ENCODE peak calls at places on chromosomes 16 and 17, in seven cellular contexts. P, G, Z, I, D, S and X are unnamed samples.

GRCh38 chr17:67056746-67057490 is 12.6 kb downstream of the CACNG1 start:
- DNase-seq in P (no peak), G (no peak), Z (no peak), I (no peak), D (no peak), S (no peak), X (no peak)

GRCh38 chr17:42111901-42112551 is 488 bp downstream of the DHX58 start:
- DNase-seq in P (no peak), G (no peak), Z (no peak), I (no peak), D (peak; percentile 57), S (peak; percentile 75), X (no peak)

GRCh38 chr17:31534223-31534888 is 142.9 kb downstream of the RAB11FIP4 start:
- DNase-seq in P (no peak), G (no peak), Z (no peak), I (no peak), D (peak; percentile 65), S (no peak), X (no peak)

GRCh38 chr16:27470567-27471431 is 68.8 kb downstream of the IL21R start:
- DNase-seq in P (no peak), G (peak; percentile 62), Z (no peak), I (peak; percentile 36), D (peak; percentile 31), S (no peak), X (peak; percentile 56)

GRCh38 chr16:72291531-72291981 is 119.6 kb upstream of the PMFBP1 start:
- DNase-seq in P (peak; percentile 11), G (no peak), Z (no peak), I (no peak), D (peak; percentile 95), S (no peak), X (no peak)

GRCh38 chr17:35536664-35537160 is 766 bp downstream of the SLFN12L start:
- DNase-seq in P (no peak), G (no peak), Z (no peak), I (no peak), D (no peak), S (no peak), X (no peak)

GRCh38 chr16:59601452-59601851 is 867.3 kb upstream of the GOT2 start:
- DNase-seq in P (no peak), G (no peak), Z (no peak), I (no peak), D (no peak), S (no peak), X (no peak)

GRCh38 chr17:39195568-39196160 is 1.8 kb downstream of the CACNB1 start:
- DNase-seq in P (no peak), G (no peak), Z (no peak), I (no peak), D (peak; percentile 49), S (peak; percentile 80), X (no peak)

GRCh38 chr16:71540-72341 is 690 bp downstream of the RHBDF1 start:
- DNase-seq in P (no peak), G (peak; percentile 64), Z (peak; percentile 86), I (no peak), D (peak; percentile 68), S (peak; percentile 81), X (no peak)

GRCh38 chr17:64240261-64240740 is 22.8 kb downstream of the TEX2 start:
- DNase-seq in P (no peak), G (no peak), Z (no peak), I (no peak), D (no peak), S (no peak), X (no peak)

GRCh38 chr16:79915264-79916160 is 315.0 kb upstream of the MAF start:
- DNase-seq in P (no peak), G (no peak), Z (no peak), I (no peak), D (no peak), S (no peak), X (no peak)

GRCh38 chr16:2953706-2954105 is 10.4 kb upstream of the KREMEN2 start:
- DNase-seq in P (peak; percentile 57), G (no peak), Z (no peak), I (no peak), D (no peak), S (no peak), X (peak; percentile 83)

GRCh38 chr17:21125862-21126261 is 902 bp upstream of the DHRS7B start:
- DNase-seq in P (no peak), G (no peak), Z (no peak), I (no peak), D (no peak), S (no peak), X (no peak)

GRCh38 chr17:62754696-62755095 is 53.4 kb downstream of the MARCHF10 start:
- DNase-seq in P (no peak), G (no peak), Z (no peak), I (no peak), D (peak; percentile 62), S (no peak), X (no peak)

GRCh38 chr17:62757518-62757951 is 50.6 kb downstream of the MARCHF10 start:
- DNase-seq in P (peak; percentile 74), G (peak; percentile 37), Z (no peak), I (no peak), D (peak; percentile 61), S (no peak), X (no peak)

GRCh38 chr17:62753562-62753961 is 54.6 kb downstream of the MARCHF10 start:
- DNase-seq in P (no peak), G (no peak), Z (no peak), I (no peak), D (no peak), S (no peak), X (no peak)

GRCh38 chr17:62756198-62756597 is 51.9 kb downstream of the MARCHF10 start:
- DNase-seq in P (no peak), G (no peak), Z (no peak), I (no peak), D (no peak), S (no peak), X (no peak)

GRCh38 chr17:62755139-62755851 is 52.8 kb downstream of the MARCHF10 start:
- DNase-seq in P (peak; percentile 29), G (no peak), Z (no peak), I (no peak), D (peak; percentile 80), S (no peak), X (no peak)
- TF ChIP-seq CTCF in P (peak; percentile 39), G (no peak), Z (no peak), I (no peak), D (no peak), S (no peak), X (no peak)

GRCh38 chr16:87968541-87968940 is 17.3 kb downstream of the BANP start:
- DNase-seq in P (no peak), G (no peak), Z (no peak), I (no peak), D (no peak), S (no peak), X (no peak)

GRCh38 chr16:87974190-87974589 is 23.0 kb downstream of the BANP start:
- DNase-seq in P (no peak), G (no peak), Z (no peak), I (no peak), D (no peak), S (no peak), X (no peak)

GRCh38 chr16:87970206-87970605 is 19.0 kb downstream of the BANP start:
- DNase-seq in P (no peak), G (no peak), Z (no peak), I (no peak), D (peak; percentile 49), S (no peak), X (no peak)

GRCh38 chr16:87973721-87974120 is 22.5 kb downstream of the BANP start:
- DNase-seq in P (no peak), G (no peak), Z (no peak), I (no peak), D (no peak), S (no peak), X (no peak)

DNA sequence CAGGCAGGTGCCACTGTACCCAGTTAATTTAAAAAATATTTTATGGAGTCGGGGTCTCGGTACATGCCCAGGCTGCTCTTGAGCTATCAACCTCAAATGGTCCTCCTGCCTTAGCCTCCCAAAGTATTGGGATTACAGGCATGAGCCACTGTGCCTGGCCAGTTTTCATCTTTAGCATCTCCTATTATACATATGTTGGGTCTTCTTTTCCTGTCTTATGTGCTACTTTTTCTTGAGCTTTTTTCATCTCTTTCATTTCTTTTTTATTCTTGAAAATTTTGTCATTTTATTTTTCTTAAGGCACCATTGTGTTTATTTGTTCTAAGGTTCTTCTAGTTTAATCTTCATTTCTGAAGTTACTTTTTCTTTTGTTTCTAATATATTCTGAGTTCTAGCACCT is 20.7 kb downstream of the BANP start:
- DNase-seq in P (no peak), G (no peak), Z (no peak), I (no peak), D (no peak), S (no peak), X (no peak)
- TF ChIP-seq CTCF in P (no peak), G (no peak), Z (no peak), I (no peak), D (no peak), S (no peak), X (no peak)

GRCh38 chr17:50918933-50919296 is 52.8 kb upstream of the TOB1 start:
- DNase-seq in P (no peak), G (no peak), Z (no peak), I (no peak), D (no peak), S (no peak), X (no peak)

GRCh38 chr17:50918071-50918932 is 52.1 kb upstream of the TOB1 start:
- DNase-seq in P (no peak), G (no peak), Z (no peak), I (no peak), D (no peak), S (no peak), X (no peak)

GRCh38 chr17:50920891-50921595 is 54.9 kb upstream of the TOB1 start:
- DNase-seq in P (no peak), G (no peak), Z (no peak), I (no peak), D (no peak), S (no peak), X (no peak)

GRCh38 chr17:50920041-50920410 is 53.9 kb upstream of the TOB1 start:
- DNase-seq in P (no peak), G (no peak), Z (no peak), I (no peak), D (no peak), S (no peak), X (no peak)

DNA sequence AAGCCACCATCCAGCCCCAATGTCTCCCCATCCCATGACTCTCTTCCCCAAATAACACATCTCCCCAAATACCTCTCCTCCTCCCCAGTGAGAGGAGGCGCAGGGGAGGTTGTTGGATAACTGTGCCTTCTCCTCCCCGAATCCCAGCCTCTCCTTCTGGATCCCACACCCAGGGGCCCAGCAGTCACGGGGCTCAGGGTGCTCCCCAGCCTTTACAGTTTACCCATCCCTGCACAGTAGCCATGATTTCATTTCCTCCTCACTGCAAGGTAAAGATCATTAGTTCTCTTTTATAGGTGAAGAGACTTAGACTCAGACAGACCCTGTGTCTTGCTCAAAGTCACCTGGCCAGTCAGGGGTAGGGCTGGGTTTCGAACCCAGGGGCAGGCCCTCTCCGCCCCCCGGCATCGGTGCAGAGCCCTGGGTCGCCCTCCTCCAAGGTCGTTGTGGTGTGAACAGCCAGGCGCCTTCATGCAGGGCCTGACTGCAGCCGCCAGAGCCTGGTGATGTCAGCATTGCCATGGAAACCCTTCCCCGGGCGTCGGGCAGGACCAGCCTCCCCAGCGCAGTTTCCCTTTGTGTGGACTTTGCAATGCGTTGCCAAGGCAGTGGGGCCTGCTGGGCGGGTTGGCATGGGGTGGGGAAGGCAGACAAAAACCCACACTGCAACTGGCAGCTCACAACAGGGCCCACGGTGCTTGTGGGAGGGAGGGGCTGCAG is 53.3 kb upstream of the TOB1 start:
- DNase-seq in P (peak; percentile 97), G (peak; percentile 74), Z (peak; percentile 65), I (peak; percentile 79), D (peak; percentile 80), S (peak; percentile 90), X (no peak)
- TF ChIP-seq CTCF in P (no peak), G (no peak), Z (no peak), I (no peak), D (no peak), S (no peak), X (no peak)

GRCh38 chr16:56950881-56951771 is 10.6 kb upstream of the CETP start:
- DNase-seq in P (peak; percentile 79), G (peak; percentile 61), Z (no peak), I (no peak), D (peak; percentile 57), S (peak; percentile 75), X (no peak)
- TF ChIP-seq CTCF in P (peak; percentile 86), G (peak; percentile 51), Z (peak; percentile 30), I (peak; percentile 36), D (peak; percentile 75), S (peak; percentile 62), X (peak; percentile 83)